ENCODE peak calls at places on chromosomes 16 and 17, in ten cellular contexts. N is tibial nerve; I is stomach; V is breast epithelium; J is spleen; A is right cardiac atrium; B is right atrium auricular region; Z is CD8-positive, alpha-beta memory T cell; P is A549; K is Panc1. S is an unnamed sample.

GRCh38 chr16:521381-522210 is 5.9 kb upstream of the CAPN15 start:
- DNase-seq in J (no peak), I (peak; percentile 70), B (no peak), K (no peak), V (no peak), N (no peak), Z (no peak), A (no peak), P (no peak), S (no peak)

GRCh38 chr16:23052908-23053580 is 96.2 kb downstream of the USP31 start:
- DNase-seq in A (no peak), I (no peak), B (no peak), N (no peak), K (no peak), P (no peak), J (no peak), V (no peak), Z (no peak), S (no peak)

GRCh38 chr16:12545792-12546342 is 257.8 kb downstream of the CPPED1 start:
- DNase-seq in I (no peak), N (no peak), B (no peak), J (no peak), V (no peak), A (no peak), P (no peak), Z (no peak), K (no peak), S (no peak)

GRCh38 chr17:16915752-16916556 is 56.0 kb downstream of the TNFRSF13B start:
- DNase-seq in N (no peak), I (peak; percentile 67), P (peak; percentile 75), Z (no peak), A (no peak), K (no peak), V (peak; percentile 52), J (peak; percentile 84), B (peak; percentile 56), S (no peak)

GRCh38 chr17:57518587-57519118 is 226.4 kb downstream of the CCDC182 start:
- DNase-seq in I (no peak), N (no peak), V (no peak), P (no peak), K (no peak), J (no peak), Z (no peak), A (peak; percentile 64), B (no peak), S (no peak)

GRCh38 chr17:75622071-75622470 is 11.2 kb upstream of the SMIM5 start:
- DNase-seq in Z (no peak), A (no peak), K (no peak), V (no peak), B (no peak), N (no peak), P (no peak), I (no peak), J (no peak), S (no peak)

GRCh38 chr16:50309527-50310307 is 43.4 kb downstream of the ADCY7 start:
- DNase-seq in V (peak; percentile 40), B (peak; percentile 61), P (no peak), J (peak; percentile 62), K (no peak), I (peak; percentile 24), N (no peak), A (no peak), Z (no peak), S (no peak)

GRCh38 chr16:74738134-74738541 is 36.5 kb downstream of the FA2H start:
- DNase-seq in N (no peak), P (peak; percentile 83), B (no peak), K (no peak), V (no peak), Z (no peak), I (peak; percentile 75), A (no peak), J (no peak), S (no peak)

GRCh38 chr16:31473300-31474052 is 1.5 kb downstream of the TGFB1I1 start:
- DNase-seq in I (no peak), N (no peak), K (no peak), P (no peak), A (no peak), B (no peak), V (no peak), Z (no peak), J (peak; percentile 69), S (no peak)
- H3K4me3 ChIP-seq in I (peak overlapping the region; percentile 56), N (no peak overlapping the region), K (no peak overlapping the region), P (no peak overlapping the region), A (no peak overlapping the region), B (no peak overlapping the region), V (no peak overlapping the region), Z (no peak overlapping the region), J (no peak overlapping the region), S (no peak overlapping the region)

DNA sequence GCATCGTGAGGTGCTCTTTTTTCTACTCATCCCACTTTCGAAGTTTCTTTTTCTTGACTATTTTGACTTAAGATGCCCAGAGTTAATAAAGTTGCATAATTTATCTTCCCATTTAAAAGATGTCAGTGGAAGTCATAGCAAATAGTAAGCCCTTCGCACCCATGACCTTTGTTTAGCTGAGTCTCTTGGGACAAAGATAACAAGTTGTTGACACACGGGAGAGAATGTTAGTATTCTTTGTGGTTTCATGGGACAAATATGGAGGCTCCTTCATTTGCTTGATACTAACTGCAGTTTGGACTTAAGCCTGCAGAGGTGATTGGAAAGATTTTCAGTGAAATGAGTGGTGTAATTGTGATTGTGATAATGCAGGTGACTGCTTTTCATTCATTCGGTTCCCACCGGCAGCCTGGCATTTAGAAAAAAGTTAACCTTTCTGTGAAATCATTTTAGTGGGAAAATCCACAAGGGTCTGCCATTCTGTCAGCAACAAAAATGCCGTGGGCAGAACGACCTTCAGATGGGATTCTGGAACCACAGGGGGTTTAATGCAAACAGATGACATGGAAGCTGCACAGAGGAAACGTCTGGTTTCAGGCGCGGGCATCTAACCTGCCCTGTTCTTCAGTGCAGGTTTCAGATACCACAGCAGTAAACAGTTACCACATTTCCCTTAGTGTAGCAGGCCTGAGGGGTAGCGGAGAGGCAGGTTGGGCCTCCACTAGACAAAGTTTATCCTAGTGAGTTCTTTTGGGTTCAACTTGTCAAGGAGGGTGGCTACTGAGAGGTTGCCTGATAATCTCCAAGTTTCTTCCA is 123.0 kb downstream of the RPTOR start:
- DNase-seq in P (no peak), Z (no peak), N (no peak), A (no peak), V (no peak), J (no peak), I (no peak), B (no peak), K (no peak), S (no peak)
- H3K4me1 ChIP-seq in P (no peaks in the 10 kb centered on the region), Z (peaks cover 66% of the 10 kb centered on the region), N (no peaks in the 10 kb centered on the region), A (peaks cover 3% of the 10 kb centered on the region), V (no peaks in the 10 kb centered on the region), J (peaks cover 15% of the 10 kb centered on the region), I (peaks cover 25% of the 10 kb centered on the region), B (no peaks in the 10 kb centered on the region), K (peaks cover 15% of the 10 kb centered on the region), S (no peaks in the 10 kb centered on the region)

GRCh38 chr17:1229891-1230571 is 40.2 kb upstream of the BHLHA9 start:
- DNase-seq in J (no peak), Z (no peak), P (no peak), I (no peak), A (no peak), N (no peak), B (no peak), K (no peak), V (no peak), S (no peak)

GRCh38 chr17:1227365-1227764 is 42.9 kb upstream of the BHLHA9 start:
- DNase-seq in P (no peak), V (no peak), A (no peak), Z (no peak), I (no peak), N (no peak), J (no peak), B (no peak), K (no peak), S (no peak)

GRCh38 chr17:1229354-1229890 is 40.8 kb upstream of the BHLHA9 start:
- DNase-seq in K (no peak), A (peak; percentile 73), B (peak; percentile 67), Z (peak; percentile 34), V (no peak), P (peak; percentile 78), J (peak; percentile 93), I (peak; percentile 71), N (peak; percentile 47), S (no peak)

GRCh38 chr17:1227917-1228751 is 42.1 kb upstream of the BHLHA9 start:
- DNase-seq in B (no peak), I (no peak), J (peak; percentile 84), P (no peak), V (no peak), A (peak; percentile 53), N (no peak), K (no peak), Z (peak; percentile 39), S (no peak)

DNA sequence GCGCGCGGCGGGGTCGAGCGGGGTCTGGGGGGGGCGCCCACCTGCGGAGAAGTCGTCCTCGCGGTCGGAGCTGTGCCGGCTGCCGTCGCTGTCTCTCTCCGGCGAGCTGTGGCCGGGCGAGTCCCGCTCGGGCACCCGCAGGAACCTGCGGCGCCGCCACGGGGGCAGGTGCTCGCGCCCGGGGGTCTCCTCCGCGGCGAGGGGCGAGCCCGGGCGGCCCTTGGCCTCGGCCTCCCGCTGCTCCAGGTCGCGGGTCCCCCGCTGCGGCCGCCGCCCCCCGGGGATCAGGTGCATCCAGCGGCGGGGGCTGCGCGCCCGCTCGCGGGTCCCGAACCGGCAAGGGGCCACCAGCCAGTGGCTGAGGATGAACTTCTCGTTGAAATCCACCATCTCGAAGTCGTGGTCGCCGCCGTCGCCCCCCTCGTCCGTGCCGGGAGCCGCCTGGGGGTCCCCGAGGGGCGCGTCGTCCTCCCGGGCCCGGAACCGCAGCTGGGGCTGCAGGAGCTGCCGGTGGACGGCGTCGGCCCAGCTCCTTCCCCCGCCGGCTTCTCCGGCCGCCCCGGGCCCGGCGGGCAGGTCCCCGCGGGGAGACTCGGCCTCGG is 41.4 kb upstream of the BHLHA9 start:
- DNase-seq in K (no peak), B (no peak), P (no peak), N (no peak), I (no peak), V (no peak), A (no peak), J (peak; percentile 73), Z (no peak), S (no peak)
- H3K4me3 ChIP-seq in K (peak overlapping the region; percentile 55), B (peak overlapping the region; percentile 30), P (peak overlapping the region; percentile 77), N (peak overlapping the region; percentile 76), I (peak overlapping the region; percentile 59), V (peak overlapping the region; percentile 60), A (peak overlapping the region; percentile 53), J (peak overlapping the region; percentile 59), Z (no peak overlapping the region), S (peak overlapping the region; percentile 18)

GRCh38 chr17:3006801-3007200 is 56.6 kb downstream of the OR1D5 start:
- DNase-seq in J (peak; percentile 4), I (no peak), V (no peak), B (no peak), K (no peak), N (no peak), Z (no peak), P (no peak), A (no peak), S (no peak)
- H3K4me1 ChIP-seq in J (peaks cover 30% of the 10 kb centered on the region), I (peaks cover 39% of the 10 kb centered on the region), V (peaks cover 5% of the 10 kb centered on the region), B (peaks cover 38% of the 10 kb centered on the region), K (peaks cover 11% of the 10 kb centered on the region), N (no peaks in the 10 kb centered on the region), Z (peaks cover 19% of the 10 kb centered on the region), P (peaks cover 36% of the 10 kb centered on the region), A (peaks cover 14% of the 10 kb centered on the region), S (peaks cover 6% of the 10 kb centered on the region)

S was measured in uterus.